ENCODE peak calls at places on chromosomes 1 and 21, in six cellular contexts. L is lower leg skin; D is GM23248; A is AG09319; S is activated CD4-positive, alpha-beta T cell treated with anti-CD3 and anti-CD28 coated beads, Interleukin-2, amount 50 U/mL, for 1 hour; I is hepatocyte. C is an unnamed sample.

GRCh38 chr1:54919367-54920359 is 32.7 kb upstream of the DHCR24 start:
- DNase-seq in L (no peak), D (no peak), A (no peak), S (no peak), I (peak), C (no peak)

GRCh38 chr1:64915381-64916274 is 50.7 kb downstream of the JAK1 start:
- DNase-seq in L (no peak), D (peak), A (no peak), S (no peak), I (peak), C (no peak)

GRCh38 chr1:44339731-44340130 is 15.3 kb downstream of the ERI3 start:
- DNase-seq in L (no peak), D (no peak), A (no peak), S (no peak), I (no peak), C (no peak)

GRCh38 chr21:17646790-17647189 is 34.1 kb upstream of the BTG3 start:
- DNase-seq in L (no peak), D (no peak), A (no peak), S (no peak), I (no peak), C (no peak)

GRCh38 chr1:23790696-23791433 is at the start of gene LYPLA2:
- DNase-seq in L (peak), D (peak), A (peak), S (peak), I (peak), C (no peak)

GRCh38 chr1:7098641-7099040 is 313.4 kb downstream of the CAMTA1 start:
- DNase-seq in L (no peak), D (no peak), A (no peak), S (no peak), I (no peak), C (no peak)

GRCh38 chr1:204337583-204337982 is 22.1 kb downstream of the PLEKHA6 start:
- DNase-seq in L (no peak), D (peak), A (no peak), S (no peak), I (no peak), C (no peak)

GRCh38 chr1:21913763-21914162 is 23.3 kb downstream of the HSPG2 start:
- DNase-seq in L (no peak), D (peak), A (no peak), S (no peak), I (no peak), C (no peak)

GRCh38 chr1:156747737-156748669 is 3.5 kb downstream of the HDGF start:
- DNase-seq in L (no peak), D (peak), A (no peak), S (no peak), I (no peak), C (no peak)